ENCODE peak calls at places on chromosomes 5 and 9, in five cellular contexts. V, A, S, W and J are unnamed samples.

GRCh38 chr5:3787604-3788003 is 192.0 kb downstream of the IRX1 start:
- DNase-seq in W (no peak), S (no peak), A (no peak), V (no peak), J (no peak)

GRCh38 chr5:157918811-157919742 is 60.1 kb upstream of the CLINT1 start:
- DNase-seq in W (no peak), S (no peak), V (no peak), A (peak), J (peak)

GRCh38 chr9:125409637-125410521 is 148.3 kb downstream of the GAPVD1 start:
- DNase-seq in W (no peak), A (no peak), S (no peak), V (peak), J (no peak)

GRCh38 chr9:120612218-120612617 is 32.3 kb upstream of the CDK5RAP2 start:
- DNase-seq in S (no peak), W (no peak), V (no peak), A (no peak), J (no peak)

GRCh38 chr9:74753650-74754049 is 134.1 kb downstream of the TRPM6 start:
- DNase-seq in S (no peak), V (no peak), A (no peak), W (no peak), J (no peak)

GRCh38 chr9:135075234-135076142 is 12.0 kb upstream of the OLFM1 start:
- DNase-seq in S (no peak), W (no peak), A (peak), V (no peak), J (no peak)

GRCh38 chr9:130539473-130540223 is 39.7 kb upstream of the FUBP3 start:
- DNase-seq in W (no peak), A (no peak), V (peak), S (no peak), J (no peak)

GRCh38 chr9:138010274-138010800 is 132.8 kb downstream of the CACNA1B start:
- DNase-seq in V (no peak), S (no peak), A (no peak), W (no peak), J (no peak)

GRCh38 chr5:15620501-15620900 is 120.5 kb downstream of the FBXL7 start:
- DNase-seq in S (no peak), V (no peak), W (no peak), A (no peak), J (no peak)

GRCh38 chr5:15618938-15619337 is 119.0 kb downstream of the FBXL7 start:
- DNase-seq in W (no peak), A (no peak), V (no peak), S (no peak), J (no peak)

GRCh38 chr5:15615859-15616258 is 115.9 kb downstream of the FBXL7 start:
- DNase-seq in A (no peak), V (no peak), W (no peak), S (no peak), J (no peak)

GRCh38 chr5:15623794-15624193 is 123.8 kb downstream of the FBXL7 start:
- DNase-seq in W (no peak), V (no peak), A (no peak), S (no peak), J (no peak)

DNA sequence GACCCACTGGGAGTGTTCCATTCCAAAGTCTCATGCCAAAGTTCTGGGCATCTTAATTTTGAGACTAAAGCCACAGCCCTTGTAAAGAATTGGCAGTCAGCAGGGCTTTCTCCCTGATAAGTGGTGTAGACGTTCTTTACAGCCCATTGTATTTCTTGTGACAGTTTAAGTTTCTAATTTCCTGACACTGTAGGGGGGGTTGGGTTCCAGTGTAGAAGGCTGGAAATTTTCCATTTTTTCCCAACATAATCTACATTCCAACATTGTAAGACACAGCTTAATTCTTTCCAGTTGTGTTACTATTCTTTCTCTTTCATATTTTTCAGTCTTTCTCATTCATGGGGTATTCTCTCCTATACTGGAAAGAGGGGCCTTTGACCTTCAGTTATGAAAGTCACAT is 121.1 kb downstream of the FBXL7 start:
- DNase-seq in W (no peak), S (no peak), A (no peak), V (no peak), J (no peak)
- H3K4me3 ChIP-seq in W (no peak), S (no peak), A (no peak), V (no peak), J (no peak)

DNA sequence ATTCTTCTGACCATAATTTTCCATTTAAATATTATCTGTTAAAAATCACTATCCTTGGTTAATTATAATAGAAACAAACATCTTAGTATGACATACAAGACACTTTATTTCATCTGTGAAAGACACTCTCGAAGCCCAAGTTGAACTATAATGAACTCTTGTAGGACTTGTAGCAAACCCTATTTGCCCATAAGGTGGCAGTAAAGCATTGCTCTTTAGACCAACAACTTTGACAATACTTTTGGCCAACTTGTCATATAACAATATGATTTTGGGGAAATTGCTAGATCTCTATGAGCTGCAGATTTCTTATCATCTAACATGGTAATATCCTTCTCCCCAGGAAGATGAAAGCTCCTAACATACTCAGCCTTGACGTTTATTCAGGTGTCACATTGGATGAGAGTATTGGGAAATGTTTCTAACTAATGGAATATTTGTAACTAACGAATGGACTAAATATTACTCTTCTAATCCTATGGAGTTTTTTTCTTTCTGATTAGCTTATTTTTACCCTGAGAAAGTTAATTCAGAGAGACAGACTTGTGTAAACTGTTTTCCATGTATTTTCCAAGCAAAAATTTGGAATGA is 11.0 kb downstream of the SPINK14 start:
- DNase-seq in V (no peak), W (peak), A (no peak), S (no peak), J (peak)
- H3K4me3 ChIP-seq in V (no peak), W (no peak), A (no peak), S (no peak), J (no peak)

DNA sequence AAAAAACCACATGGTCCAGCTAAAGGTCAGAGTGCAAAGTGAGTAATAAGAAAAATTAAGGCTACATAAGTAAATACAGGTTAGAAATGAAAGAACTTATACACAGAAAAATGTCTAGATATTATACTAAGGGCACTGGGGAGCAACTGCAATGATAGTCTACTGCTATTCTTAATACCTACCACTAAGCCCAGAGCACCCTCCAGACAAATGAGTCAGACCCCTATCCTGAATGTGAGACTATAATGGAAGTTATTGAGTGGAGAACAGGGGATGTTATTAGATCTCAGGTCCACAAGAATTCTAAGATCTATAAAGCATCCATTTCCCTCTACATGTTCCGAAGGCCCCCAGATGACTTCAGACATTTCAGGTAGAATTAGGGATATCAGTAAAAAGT is 438.3 kb downstream of the PRELID2 start:
- DNase-seq in A (no peak), W (no peak), S (no peak), V (no peak), J (no peak)
- H3K4me3 ChIP-seq in A (no peak), W (no peak), S (no peak), V (no peak), J (no peak)

GRCh38 chr9:132409828-132410528 is at the start of gene CFAP77:
- DNase-seq in S (no peak), A (peak), V (peak), W (no peak), J (peak)
- H3K4me3 ChIP-seq in S (peak), A (peak), V (peak), W (peak), J (peak)

GRCh38 chr5:39427633-39428032 is 2.9 kb upstream of the DAB2 start:
- DNase-seq in V (no peak), W (no peak), A (no peak), S (no peak), J (no peak)

GRCh38 chr5:39424751-39425524 is at the start of gene DAB2:
- DNase-seq in S (peak), V (peak), W (peak), A (peak), J (peak)

GRCh38 chr5:39428639-39429038 is 3.9 kb upstream of the DAB2 start:
- DNase-seq in V (no peak), S (no peak), W (no peak), A (no peak), J (no peak)

GRCh38 chr5:39427225-39427624 is 2.4 kb upstream of the DAB2 start:
- DNase-seq in S (no peak), A (no peak), V (no peak), W (no peak), J (no peak)

GRCh38 chr5:39426136-39426535 is 1.4 kb upstream of the DAB2 start:
- DNase-seq in V (no peak), S (no peak), W (no peak), A (no peak), J (no peak)
- H3K4me3 ChIP-seq in V (no peak), S (no peak), W (no peak), A (no peak), J (no peak)

DNA sequence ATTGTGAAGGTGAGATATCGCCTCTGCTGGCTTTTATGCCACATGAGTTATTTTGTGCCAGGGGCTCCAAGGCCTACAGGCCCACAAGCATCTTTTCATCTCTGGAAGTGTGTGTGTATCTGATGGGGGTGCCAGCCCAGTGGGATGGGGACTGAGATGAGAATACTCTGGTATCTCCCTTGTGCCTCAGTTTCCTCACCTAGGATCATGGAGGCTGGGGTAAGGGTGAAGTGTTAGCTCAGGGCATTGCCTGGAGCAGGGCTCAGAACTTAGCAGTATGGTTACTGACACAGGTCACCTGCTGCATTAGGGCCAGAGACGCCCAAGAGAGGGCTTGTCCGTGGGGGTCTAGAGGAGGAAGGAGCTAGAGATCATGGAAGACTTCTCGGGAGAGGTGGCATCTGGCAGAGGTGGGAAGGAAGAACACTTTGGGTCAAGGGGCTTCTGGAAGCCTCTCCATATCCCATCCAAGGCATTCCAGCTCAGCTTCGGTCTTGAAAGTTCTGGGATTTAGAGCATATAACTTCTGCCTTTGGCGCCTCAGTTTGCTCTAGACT is 755 bp upstream of the WNK2 start:
- DNase-seq in V (no peak), A (no peak), S (no peak), W (no peak), J (no peak)
- H3K4me3 ChIP-seq in V (peak), A (peak), S (peak), W (no peak), J (no peak)

GRCh38 chr5:172766287-172767104 is 4.5 kb downstream of the DUSP1 start:
- DNase-seq in A (peak), V (no peak), S (peak), W (peak), J (no peak)
- H3K4me3 ChIP-seq in A (peak), V (peak), S (no peak), W (peak), J (no peak)

GRCh38 chr5:172421020-172421419 is 33.3 kb downstream of the SH3PXD2B start:
- DNase-seq in S (no peak), V (no peak), A (no peak), W (no peak), J (no peak)

GRCh38 chr5:172417130-172417802 is 37.1 kb downstream of the SH3PXD2B start:
- DNase-seq in V (no peak), W (no peak), S (no peak), A (no peak), J (no peak)

GRCh38 chr5:172420215-172420934 is 34.0 kb downstream of the SH3PXD2B start:
- DNase-seq in V (peak), S (no peak), W (peak), A (peak), J (peak)

GRCh38 chr5:172417983-172418630 is 36.2 kb downstream of the SH3PXD2B start:
- DNase-seq in A (peak), V (no peak), S (no peak), W (peak), J (no peak)

GRCh38 chr5:172418847-172419810 is 35.2 kb downstream of the SH3PXD2B start:
- DNase-seq in W (no peak), S (no peak), V (no peak), A (no peak), J (no peak)
- H3K4me3 ChIP-seq in W (no peak), S (no peak), V (no peak), A (no peak), J (no peak)